ENCODE peak calls at places on chromosome 10, in seven cellular contexts. A is activated T-cell treated with anti-CD3 and anti-CD28 coated beads, Interleukin-2, amount 50 U/mL, for 24 hours; Z is T-helper 9 cell; M is HepG2; C is NCI-H510A treated with DMSO at 0.1 percent for 48 hours; P is amniotic stem cell; G is NCI-H1436. R is an unnamed sample.

GRCh38 chr10:17175551-17175950 is 25.9 kb downstream of the TRDMT1 start:
- DNase-seq in A (no peak), Z (no peak), M (no peak), C (no peak), P (no peak), G (no peak), R (no peak)

GRCh38 chr10:27506280-27506679 is 2.2 kb downstream of the RAB18 start:
- DNase-seq in A (no peak), Z (no peak), M (no peak), C (no peak), P (no peak), G (no peak), R (no peak)

GRCh38 chr10:114711487-114712250 is 53.6 kb upstream of the ABLIM1 start:
- DNase-seq in A (no peak), Z (no peak), M (no peak), C (no peak), P (no peak), G (no peak), R (no peak)

GRCh38 chr10:131115321-131115720 is 196.2 kb downstream of the TCERG1L start:
- DNase-seq in A (no peak), Z (no peak), M (no peak), C (no peak), P (no peak), G (no peak), R (no peak)

GRCh38 chr10:109902992-109903947 is 20.0 kb downstream of the XPNPEP1 start:
- DNase-seq in A (no peak), Z (no peak), M (no peak), C (no peak), P (no peak), G (no peak), R (peak)

GRCh38 chr10:80718024-80718423 is 180.3 kb downstream of the SH2D4B start:
- DNase-seq in A (no peak), Z (no peak), M (no peak), C (no peak), P (no peak), G (no peak), R (no peak)

GRCh38 chr10:132522521-132523411 is 14.8 kb upstream of the INPP5A start:
- DNase-seq in A (peak), Z (no peak), M (no peak), C (no peak), P (no peak), G (no peak), R (no peak)

GRCh38 chr10:11532329-11532728 is 79.1 kb downstream of the USP6NL start:
- DNase-seq in A (no peak), Z (no peak), M (peak), C (no peak), P (no peak), G (no peak), R (no peak)

GRCh38 chr10:33635967-33636366 is 301.5 kb upstream of the NRP1 start:
- DNase-seq in A (no peak), Z (no peak), M (no peak), C (no peak), P (no peak), G (no peak), R (no peak)

GRCh38 chr10:18157909-18158308 is 17.7 kb downstream of the CACNB2 start:
- DNase-seq in A (no peak), Z (no peak), M (no peak), C (no peak), P (no peak), G (no peak), R (no peak)

GRCh38 chr10:51023611-51024010 is 50.7 kb upstream of the PRKG1 start:
- DNase-seq in A (no peak), Z (no peak), M (no peak), C (no peak), P (no peak), G (no peak), R (no peak)

GRCh38 chr10:124992462-124993344 is 50.8 kb downstream of the ZRANB1 start:
- DNase-seq in A (peak), Z (no peak), M (peak), C (peak), P (no peak), G (peak), R (peak)

GRCh38 chr10:43376828-43377227 is 5.4 kb downstream of the FXYD4 start:
- DNase-seq in A (no peak), Z (no peak), M (no peak), C (no peak), P (no peak), G (no peak), R (no peak)

GRCh38 chr10:131815366-131816156 is 85.2 kb upstream of the PPP2R2D start:
- DNase-seq in A (no peak), Z (no peak), M (no peak), C (no peak), P (no peak), G (no peak), R (no peak)

GRCh38 chr10:110356628-110357245 is 52.0 kb upstream of the SMNDC1 start:
- DNase-seq in A (peak), Z (peak), M (no peak), C (no peak), P (no peak), G (no peak), R (no peak)

GRCh38 chr10:102243304-102243703 is 2.0 kb upstream of the PITX3 start:
- DNase-seq in A (no peak), Z (no peak), M (peak), C (no peak), P (no peak), G (no peak), R (no peak)

GRCh38 chr10:101050206-101051069 is 11.4 kb upstream of the KAZALD1 start:
- DNase-seq in A (peak), Z (peak), M (peak), C (no peak), P (peak), G (peak), R (no peak)

GRCh38 chr10:86310702-86311101 is 55.9 kb downstream of the GRID1 start:
- DNase-seq in A (no peak), Z (no peak), M (no peak), C (no peak), P (no peak), G (no peak), R (no peak)

GRCh38 chr10:43930777-43931176 is 282.1 kb upstream of the ZNF32 start:
- DNase-seq in A (no peak), Z (no peak), M (no peak), C (no peak), P (no peak), G (no peak), R (no peak)

GRCh38 chr10:70286616-70287015 is 2.8 kb upstream of the NPFFR1 start:
- DNase-seq in A (no peak), Z (no peak), M (no peak), C (no peak), P (no peak), G (no peak), R (no peak)

GRCh38 chr10:5628798-5629788 is 37.3 kb downstream of the ASB13 start:
- DNase-seq in A (peak), Z (no peak), M (no peak), C (no peak), P (peak), G (no peak), R (no peak)

GRCh38 chr10:92517034-92517655 is 56.7 kb downstream of the IDE start:
- DNase-seq in A (peak), Z (peak), M (peak), C (peak), P (peak), G (peak), R (peak)

GRCh38 chr10:118843647-118844265 is 89.0 kb upstream of the CACUL1 start:
- DNase-seq in A (no peak), Z (no peak), M (no peak), C (no peak), P (no peak), G (no peak), R (no peak)

GRCh38 chr10:35336084-35336831 is at the start of gene CCNY:
- DNase-seq in A (peak), Z (peak), M (peak), C (no peak), P (no peak), G (peak), R (peak)

GRCh38 chr10:87636313-87636915 is 23.3 kb upstream of the PAPSS2 start:
- DNase-seq in A (no peak), Z (no peak), M (no peak), C (no peak), P (no peak), G (no peak), R (no peak)

GRCh38 chr10:72597897-72598296 is 28.0 kb downstream of the MICU1 start:
- DNase-seq in A (no peak), Z (no peak), M (no peak), C (no peak), P (no peak), G (no peak), R (no peak)

GRCh38 chr10:74011762-74012161 is 13.8 kb downstream of the VCL start:
- DNase-seq in A (no peak), Z (no peak), M (no peak), C (no peak), P (peak), G (no peak), R (peak)

GRCh38 chr10:12748186-12748585 is 253.3 kb downstream of the CCDC3 start:
- DNase-seq in A (no peak), Z (no peak), M (no peak), C (no peak), P (no peak), G (no peak), R (no peak)

GRCh38 chr10:113454341-113455061 is 98.4 kb upstream of the HABP2 start:
- DNase-seq in A (peak), Z (no peak), M (peak), C (peak), P (no peak), G (peak), R (peak)

GRCh38 chr10:22700489-22700888 is 13.9 kb downstream of the PIP4K2A start:
- DNase-seq in A (no peak), Z (no peak), M (no peak), C (no peak), P (no peak), G (no peak), R (no peak)

GRCh38 chr10:45627412-45628048 is 45.0 kb downstream of the ZFAND4 start:
- DNase-seq in A (no peak), Z (no peak), M (no peak), C (no peak), P (no peak), G (no peak), R (no peak)

GRCh38 chr10:75530337-75530736 is 98.9 kb downstream of the LRMDA start:
- DNase-seq in A (no peak), Z (no peak), M (no peak), C (no peak), P (no peak), G (no peak), R (no peak)

GRCh38 chr10:85492684-85493083 is 873.9 kb downstream of the GRID1 start:
- DNase-seq in A (no peak), Z (no peak), M (no peak), C (no peak), P (no peak), G (no peak), R (no peak)

GRCh38 chr10:14820775-14821154 is 17.1 kb downstream of the CDNF start:
- DNase-seq in A (no peak), Z (no peak), M (no peak), C (no peak), P (no peak), G (no peak), R (no peak)

GRCh38 chr10:98881789-98882188 is 353.9 kb downstream of the HPSE2 start:
- DNase-seq in A (no peak), Z (no peak), M (peak), C (no peak), P (no peak), G (no peak), R (no peak)

GRCh38 chr10:12950583-12951128 is 50.9 kb downstream of the CCDC3 start:
- DNase-seq in A (no peak), Z (no peak), M (no peak), C (no peak), P (no peak), G (no peak), R (no peak)

R was measured in NCI-H446.